ENCODE peak calls at places on chromosomes 12 and 14, in seven cellular contexts. V is PC-3, Q is HCT116, N is PC-9, A is MM.1S, G is GM23338, W is GM23248. O is an unnamed sample. For H3K9me2, the result is how much of the 10 kb centered on the place peaks cover.

GRCh38 chr14:81536125-81536771 is 2.6 kb upstream of the SEL1L start:
- DNase-seq in V (no peak), Q (no peak), G (no peak), W (no peak), N (no peak), A (no peak), O (no peak)

GRCh38 chr12:51890511-51891171 is 2.7 kb downstream of the ANKRD33 start:
- DNase-seq in A (no peak), W (no peak), V (no peak), Q (no peak), N (no peak), G (no peak), O (no peak)

GRCh38 chr12:52975204-52975603 is 26.3 kb downstream of the KRT18 start:
- DNase-seq in G (no peak), V (no peak), Q (no peak), A (no peak), N (no peak), W (peak), O (no peak)

GRCh38 chr12:88549929-88550328 is 30.3 kb downstream of the KITLG start:
- DNase-seq in G (no peak), Q (no peak), N (no peak), V (no peak), W (no peak), A (no peak), O (no peak)

GRCh38 chr12:106976668-106977067 is 10.3 kb downstream of the MTERF2 start:
- DNase-seq in W (no peak), N (no peak), A (no peak), G (no peak), Q (no peak), V (no peak), O (no peak)

GRCh38 chr12:130526813-130527212 is 189.1 kb downstream of the PIWIL1 start:
- DNase-seq in V (peak), G (peak), W (peak), Q (no peak), N (peak), A (no peak), O (peak)

GRCh38 chr14:101076451-101077220 is 173.1 kb upstream of the RTL1 start:
- DNase-seq in V (no peak), Q (no peak), A (no peak), G (no peak), N (no peak), W (no peak), O (no peak)

GRCh38 chr12:45170456-45171042 is 45.3 kb upstream of the ANO6 start:
- DNase-seq in Q (peak), G (peak), V (peak), W (peak), N (peak), A (peak), O (peak)

GRCh38 chr14:65195042-65195719 is 92.9 kb upstream of the MAX start:
- DNase-seq in N (no peak), W (no peak), Q (no peak), G (no peak), A (peak), V (no peak), O (no peak)

GRCh38 chr14:99946652-99947489 is 118.4 kb upstream of the EVL start:
- DNase-seq in G (peak), A (peak), N (peak), W (peak), V (peak), Q (no peak), O (peak)

GRCh38 chr12:13062669-13063068 is 18.5 kb downstream of the FAM234B start:
- DNase-seq in N (no peak), V (no peak), A (no peak), Q (no peak), W (no peak), G (no peak), O (no peak)

GRCh38 chr12:25121916-25122315 is 73.0 kb downstream of the DNAI7 start:
- DNase-seq in W (peak), G (no peak), N (no peak), A (no peak), Q (no peak), V (no peak), O (no peak)

GRCh38 chr12:53631721-53632120 is 5.5 kb upstream of the ATF7 start:
- DNase-seq in V (no peak), A (no peak), Q (no peak), G (no peak), W (no peak), N (no peak), O (no peak)

GRCh38 chr14:35470775-35471174 is 63.2 kb upstream of the INSM2 start:
- DNase-seq in V (peak), A (no peak), N (no peak), G (peak), W (peak), Q (no peak), O (peak)

GRCh38 chr14:37363661-37364060 is 165.9 kb downstream of the MIPOL1 start:
- DNase-seq in N (no peak), V (no peak), Q (no peak), G (no peak), A (no peak), W (no peak), O (no peak)

GRCh38 chr12:89162704-89163261 is 189.5 kb downstream of the DUSP6 start:
- DNase-seq in G (no peak), W (peak), Q (peak), A (peak), N (peak), V (peak), O (peak)

GRCh38 chr14:68379510-68380303 is 413.2 kb downstream of the ZFP36L1 start:
- DNase-seq in A (no peak), Q (no peak), V (peak), G (no peak), W (peak), N (no peak), O (no peak)

GRCh38 chr14:102046337-102047278 is 40.2 kb downstream of the HSP90AA1 start:
- DNase-seq in Q (peak), V (peak), A (no peak), W (peak), G (peak), N (peak), O (peak)

GRCh38 chr12:52139579-52140062 is 52.2 kb downstream of the KRT80 start:
- DNase-seq in V (peak), W (peak), A (peak), N (peak), G (peak), Q (no peak), O (peak)

GRCh38 chr14:92971601-92972180 is 48.7 kb downstream of the CHGA start:
- DNase-seq in Q (no peak), A (no peak), G (no peak), V (no peak), N (no peak), W (no peak), O (no peak)

GRCh38 chr12:112965643-112966042 is 12.7 kb upstream of the OAS2 start:
- DNase-seq in A (no peak), Q (no peak), V (no peak), W (no peak), N (no peak), G (no peak), O (no peak)

GRCh38 chr12:110262442-110263388 is 18.3 kb upstream of the ATP2A2 start:
- DNase-seq in G (no peak), V (peak), Q (no peak), N (peak), W (no peak), A (no peak), O (no peak)

GRCh38 chr14:55448146-55448614 is 7.8 kb upstream of the TBPL2 start:
- DNase-seq in N (peak), A (no peak), G (no peak), Q (peak), V (peak), W (peak), O (peak)

GRCh38 chr14:22955702-22956575 is 951 bp downstream of the HAUS4 start:
- DNase-seq in Q (no peak), N (peak), G (no peak), V (peak), A (no peak), W (peak), O (peak)

GRCh38 chr14:85088231-85088630 is 441.7 kb upstream of the FLRT2 start:
- DNase-seq in Q (no peak), W (peak), V (peak), A (no peak), N (no peak), G (no peak), O (no peak)

GRCh38 chr12:51976376-51977160 is 25.1 kb downstream of the ACVR1B start:
- DNase-seq in G (no peak), W (peak), Q (no peak), A (no peak), N (no peak), V (no peak), O (peak)

GRCh38 chr14:24694680-24695079 is 60.7 kb upstream of the GZMB start:
- DNase-seq in A (no peak), Q (no peak), G (no peak), N (no peak), V (no peak), W (no peak), O (no peak)

GRCh38 chr12:51240971-51241370 is 2.3 kb downstream of the DAZAP2 start:
- DNase-seq in G (no peak), A (no peak), N (no peak), Q (no peak), V (peak), W (peak), O (no peak)

GRCh38 chr14:74299061-74299545 is 3.6 kb downstream of the ABCD4 start:
- DNase-seq in Q (peak), G (no peak), V (peak), W (peak), N (peak), A (no peak), O (no peak)

GRCh38 chr14:67251573-67252226 is 10.5 kb downstream of the PALS1 start:
- DNase-seq in Q (no peak), N (peak), A (no peak), G (peak), W (peak), V (peak), O (no peak)

DNA sequence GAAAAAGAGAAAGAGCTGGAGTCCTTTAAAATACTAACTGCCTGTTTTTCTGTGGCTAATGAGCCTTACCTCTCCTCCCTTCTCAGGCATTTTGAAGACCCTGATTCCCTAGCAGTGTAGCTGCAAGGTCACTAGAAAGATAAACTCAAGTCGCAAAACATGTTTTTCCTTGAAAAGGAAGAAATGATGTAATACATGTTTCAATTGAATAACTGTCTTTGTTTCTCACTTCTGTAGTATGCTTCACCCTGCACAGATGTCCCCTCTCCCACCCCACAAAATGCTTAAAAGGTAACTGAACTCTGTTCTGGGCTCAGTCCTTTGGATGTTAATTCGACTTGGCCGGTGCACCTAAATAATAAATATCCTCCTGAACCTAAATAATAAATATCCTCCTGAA is 1350.3 kb downstream of the TMEM121 start:
- DNase-seq in N (no peak), V (no peak), Q (no peak), A (no peak), G (no peak), W (no peak), O (no peak)
- H2AFZ ChIP-seq in N (no peak), V (no peak), Q (no peak), A (no peak), G (no peak), W (no peak), O (no peak)

GRCh38 chr12:4910502-4911315 is 1.0 kb downstream of the KCNA1 start:
- DNase-seq in Q (no peak), W (peak), G (peak), A (peak), N (no peak), V (no peak), O (no peak)

GRCh38 chr12:4908694-4909396 is 860 bp upstream of the KCNA1 start:
- DNase-seq in V (no peak), N (no peak), Q (no peak), A (no peak), W (peak), G (peak), O (peak)

GRCh38 chr12:4911316-4911994 is 1.8 kb downstream of the KCNA1 start:
- DNase-seq in Q (no peak), W (no peak), V (no peak), N (no peak), A (no peak), G (peak), O (no peak)

GRCh38 chr12:4909397-4909733 is 340 bp upstream of the KCNA1 start:
- DNase-seq in A (no peak), V (no peak), G (peak), Q (no peak), W (peak), N (no peak), O (peak)

DNA sequence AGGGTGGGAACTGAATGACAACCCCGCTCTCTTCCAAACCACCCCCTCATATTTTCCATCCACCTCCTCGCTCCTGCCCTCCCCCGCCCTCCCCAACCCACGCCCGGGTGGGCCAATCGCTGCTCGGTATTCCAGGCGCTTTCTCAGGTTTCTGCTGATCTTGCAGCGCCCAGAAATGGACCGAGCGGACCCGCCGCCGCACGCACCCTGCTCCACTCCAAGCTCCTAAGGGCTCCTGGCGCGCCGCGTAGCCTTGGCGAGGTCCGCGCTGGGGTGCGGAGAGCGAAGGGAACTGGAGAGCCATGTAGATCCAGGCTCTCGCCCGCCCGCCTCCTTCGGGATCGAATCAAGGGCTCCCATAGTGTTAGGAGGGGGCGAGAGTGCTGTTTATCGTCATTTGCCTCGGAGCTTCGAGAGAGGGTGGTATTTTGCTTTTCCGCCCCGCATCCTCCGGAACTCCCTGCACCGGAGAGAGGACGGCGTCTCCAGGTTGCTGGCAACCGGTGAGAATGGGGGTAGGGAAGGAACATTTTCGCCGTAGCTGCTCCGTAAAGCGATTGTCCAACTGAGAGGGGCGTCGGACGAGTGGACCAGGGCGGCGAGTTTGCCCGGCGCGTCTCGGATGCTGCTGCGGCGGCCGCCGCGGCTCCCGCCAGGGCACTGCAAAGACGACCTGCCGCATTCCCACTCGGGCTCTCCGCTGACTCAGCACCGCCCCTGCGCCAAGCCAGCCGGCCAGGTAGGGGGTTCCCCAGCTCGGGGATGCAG is at the start of gene KCNA1:
- DNase-seq in A (no peak), G (peak), Q (no peak), W (peak), N (no peak), V (no peak), O (peak)
- TF ChIP-seq EZH2 in A (no peak), G (peak), Q (no peak), W (peak), N (no peak), V (peak), O (peak)

GRCh38 chr12:63977441-63977840 is 132.9 kb downstream of the SRGAP1 start:
- DNase-seq in V (peak), Q (no peak), A (no peak), N (no peak), G (no peak), W (no peak), O (no peak)
- H3K9me2 ChIP-seq in V (under half), Q (under half), A (under half), N (under half), G (under half), W (under half), O (under half)

GRCh38 chr12:26713885-26714383 is 119.1 kb downstream of the ITPR2 start:
- DNase-seq in Q (no peak), W (no peak), A (no peak), V (no peak), G (no peak), N (no peak), O (no peak)
- H2AFZ ChIP-seq in Q (no peak), W (no peak), A (no peak), V (no peak), G (no peak), N (no peak), O (no peak)

O was measured in hepatocyte.